ENCODE peak calls at places on chromosomes 1 and 21, in six cellular contexts. One of them, this sample, is unnamed. For H3K4me1, the result is how much of the 10 kb centered on the place peaks cover.

GRCh38 chr1:185933580-185933979 is 199.4 kb downstream of the HMCN1 start:
- DNase-seq in uterus: no peak
- DNase-seq in IMR-90: no peak
- DNase-seq in heart left ventricle: no peak
- DNase-seq in HepG2: no peak
- DNase-seq in suprapubic skin: no peak
- DNase-seq in this sample: no peak

GRCh38 chr1:91891486-91891885 is 5.5 kb upstream of the TGFBR3 start:
- DNase-seq in uterus: peak
- DNase-seq in IMR-90: peak
- DNase-seq in heart left ventricle: no peak
- DNase-seq in HepG2: no peak
- DNase-seq in suprapubic skin: no peak
- DNase-seq in this sample: no peak

GRCh38 chr1:26574690-26575349 is 45.3 kb downstream of the RPS6KA1 start:
- DNase-seq in uterus: no peak
- DNase-seq in IMR-90: peak
- DNase-seq in heart left ventricle: no peak
- DNase-seq in HepG2: no peak
- DNase-seq in suprapubic skin: no peak
- DNase-seq in this sample: no peak

GRCh38 chr1:116340506-116341240 is 32.4 kb upstream of the ATP1A1 start:
- DNase-seq in uterus: no peak
- DNase-seq in IMR-90: no peak
- DNase-seq in heart left ventricle: no peak
- DNase-seq in HepG2: no peak
- DNase-seq in suprapubic skin: no peak
- DNase-seq in this sample: no peak

GRCh38 chr1:24004132-24004531 is 24.0 kb upstream of the SRSF10 start:
- DNase-seq in uterus: no peak
- DNase-seq in IMR-90: no peak
- DNase-seq in heart left ventricle: no peak
- DNase-seq in HepG2: no peak
- DNase-seq in suprapubic skin: no peak
- DNase-seq in this sample: no peak

GRCh38 chr1:98044071-98044697 is 123.3 kb upstream of the DPYD start:
- DNase-seq in uterus: no peak
- DNase-seq in IMR-90: no peak
- DNase-seq in heart left ventricle: no peak
- DNase-seq in HepG2: no peak
- DNase-seq in suprapubic skin: no peak
- DNase-seq in this sample: no peak

GRCh38 chr1:160726114-160726497 is 12.9 kb upstream of the SLAMF7 start:
- DNase-seq in uterus: no peak
- DNase-seq in IMR-90: no peak
- DNase-seq in heart left ventricle: no peak
- DNase-seq in HepG2: no peak
- DNase-seq in suprapubic skin: no peak
- DNase-seq in this sample: no peak

GRCh38 chr1:166685200-166685599 is 154.1 kb upstream of the POGK start:
- DNase-seq in uterus: no peak
- DNase-seq in IMR-90: no peak
- DNase-seq in heart left ventricle: no peak
- DNase-seq in HepG2: no peak
- DNase-seq in suprapubic skin: no peak
- DNase-seq in this sample: no peak

GRCh38 chr1:116982319-116983004 is 19.1 kb upstream of the CD101 start:
- DNase-seq in uterus: no peak
- DNase-seq in IMR-90: no peak
- DNase-seq in heart left ventricle: no peak
- DNase-seq in HepG2: peak
- DNase-seq in suprapubic skin: no peak
- DNase-seq in this sample: no peak

GRCh38 chr1:79128726-79129125 is 122.2 kb upstream of the ADGRL4 start:
- DNase-seq in uterus: no peak
- DNase-seq in IMR-90: peak
- DNase-seq in heart left ventricle: no peak
- DNase-seq in HepG2: no peak
- DNase-seq in suprapubic skin: no peak
- DNase-seq in this sample: no peak

GRCh38 chr1:229623225-229623624 is 2.7 kb downstream of the TAF5L start:
- DNase-seq in uterus: no peak
- DNase-seq in IMR-90: no peak
- DNase-seq in heart left ventricle: no peak
- DNase-seq in HepG2: no peak
- DNase-seq in suprapubic skin: no peak
- DNase-seq in this sample: no peak

GRCh38 chr1:247435026-247435770 is 19.2 kb downstream of the NLRP3 start:
- DNase-seq in uterus: no peak
- DNase-seq in IMR-90: no peak
- DNase-seq in heart left ventricle: no peak
- DNase-seq in HepG2: no peak
- DNase-seq in suprapubic skin: no peak
- DNase-seq in this sample: no peak

GRCh38 chr21:32921632-32922230 is 104.0 kb upstream of the OLIG2 start:
- DNase-seq in uterus: no peak
- DNase-seq in IMR-90: peak
- DNase-seq in heart left ventricle: no peak
- DNase-seq in HepG2: no peak
- DNase-seq in suprapubic skin: peak
- DNase-seq in this sample: peak

GRCh38 chr1:221994274-221994698 is 252.4 kb upstream of the DUSP10 start:
- DNase-seq in uterus: no peak
- DNase-seq in IMR-90: peak
- DNase-seq in heart left ventricle: no peak
- DNase-seq in HepG2: no peak
- DNase-seq in suprapubic skin: no peak
- DNase-seq in this sample: no peak

GRCh38 chr1:184002071-184002470 is 35.5 kb downstream of the COLGALT2 start:
- DNase-seq in uterus: no peak
- DNase-seq in IMR-90: peak
- DNase-seq in heart left ventricle: no peak
- DNase-seq in HepG2: peak
- DNase-seq in suprapubic skin: no peak
- DNase-seq in this sample: peak

GRCh38 chr1:170929835-170930554 is 5.3 kb upstream of the MROH9 start:
- DNase-seq in uterus: peak
- DNase-seq in IMR-90: peak
- DNase-seq in heart left ventricle: no peak
- DNase-seq in HepG2: peak
- DNase-seq in suprapubic skin: no peak
- DNase-seq in this sample: peak

GRCh38 chr1:53602376-53602775 is 136.6 kb downstream of the GLIS1 start:
- DNase-seq in uterus: no peak
- DNase-seq in IMR-90: no peak
- DNase-seq in heart left ventricle: peak
- DNase-seq in HepG2: no peak
- DNase-seq in suprapubic skin: no peak
- DNase-seq in this sample: no peak

GRCh38 chr1:180228648-180229482 is 1.2 kb upstream of the LHX4 start:
- DNase-seq in uterus: no peak
- DNase-seq in IMR-90: no peak
- DNase-seq in heart left ventricle: no peak
- DNase-seq in HepG2: no peak
- DNase-seq in suprapubic skin: no peak
- DNase-seq in this sample: peak

GRCh38 chr1:162343472-162343871 is 33.2 kb downstream of the SPATA46 start:
- DNase-seq in uterus: no peak
- DNase-seq in IMR-90: no peak
- DNase-seq in heart left ventricle: no peak
- DNase-seq in HepG2: no peak
- DNase-seq in suprapubic skin: no peak
- DNase-seq in this sample: no peak

GRCh38 chr1:54883349-54884102 is 3.5 kb downstream of the DHCR24 start:
- DNase-seq in uterus: no peak
- DNase-seq in IMR-90: peak
- DNase-seq in heart left ventricle: no peak
- DNase-seq in HepG2: peak
- DNase-seq in suprapubic skin: no peak
- DNase-seq in this sample: no peak

GRCh38 chr21:31141389-31142021 is 103.2 kb upstream of the KRTAP19-8 start:
- DNase-seq in uterus: no peak
- DNase-seq in IMR-90: no peak
- DNase-seq in heart left ventricle: no peak
- DNase-seq in HepG2: no peak
- DNase-seq in suprapubic skin: no peak
- DNase-seq in this sample: no peak

GRCh38 chr1:41474490-41475271 is 9.8 kb downstream of the EDN2 start:
- DNase-seq in uterus: peak
- DNase-seq in IMR-90: no peak
- DNase-seq in heart left ventricle: no peak
- DNase-seq in HepG2: no peak
- DNase-seq in suprapubic skin: no peak
- DNase-seq in this sample: peak

GRCh38 chr1:13893456-13893855 is 193.5 kb downstream of the PRDM2 start:
- DNase-seq in uterus: no peak
- DNase-seq in IMR-90: no peak
- DNase-seq in heart left ventricle: no peak
- DNase-seq in HepG2: no peak
- DNase-seq in suprapubic skin: no peak
- DNase-seq in this sample: no peak

GRCh38 chr1:233901495-233901894 is 3.0 kb upstream of the SLC35F3 start:
- DNase-seq in uterus: no peak
- DNase-seq in IMR-90: no peak
- DNase-seq in heart left ventricle: no peak
- DNase-seq in HepG2: no peak
- DNase-seq in suprapubic skin: no peak
- DNase-seq in this sample: no peak

GRCh38 chr21:43269461-43269860 is 100.7 kb downstream of the CRYAA start:
- DNase-seq in uterus: no peak
- DNase-seq in IMR-90: no peak
- DNase-seq in heart left ventricle: peak
- DNase-seq in HepG2: no peak
- DNase-seq in suprapubic skin: no peak
- DNase-seq in this sample: no peak

GRCh38 chr1:197319631-197320030 is 51.6 kb downstream of the CRB1 start:
- DNase-seq in uterus: no peak
- DNase-seq in IMR-90: no peak
- DNase-seq in heart left ventricle: no peak
- DNase-seq in HepG2: no peak
- DNase-seq in suprapubic skin: no peak
- DNase-seq in this sample: no peak

GRCh38 chr1:7954683-7955082 is 6.8 kb upstream of the PARK7 start:
- DNase-seq in uterus: no peak
- DNase-seq in IMR-90: no peak
- DNase-seq in heart left ventricle: no peak
- DNase-seq in HepG2: no peak
- DNase-seq in suprapubic skin: no peak
- DNase-seq in this sample: no peak

GRCh38 chr1:207221934-207222351 is 99.5 kb upstream of the CD55 start:
- DNase-seq in uterus: no peak
- DNase-seq in IMR-90: peak
- DNase-seq in heart left ventricle: no peak
- DNase-seq in HepG2: no peak
- DNase-seq in suprapubic skin: no peak
- DNase-seq in this sample: no peak

GRCh38 chr21:38712076-38712475 is 93.7 kb upstream of the ETS2 start:
- DNase-seq in uterus: no peak
- DNase-seq in IMR-90: peak
- DNase-seq in heart left ventricle: no peak
- DNase-seq in HepG2: peak
- DNase-seq in suprapubic skin: no peak
- DNase-seq in this sample: peak

GRCh38 chr1:200755456-200755855 is 16.8 kb downstream of the CAMSAP2 start:
- DNase-seq in uterus: no peak
- DNase-seq in IMR-90: no peak
- DNase-seq in heart left ventricle: no peak
- DNase-seq in HepG2: no peak
- DNase-seq in suprapubic skin: no peak
- DNase-seq in this sample: no peak

GRCh38 chr1:169106921-169107672 is 607 bp downstream of the ATP1B1 start:
- DNase-seq in uterus: no peak
- DNase-seq in IMR-90: peak
- DNase-seq in heart left ventricle: peak
- DNase-seq in HepG2: no peak
- DNase-seq in suprapubic skin: no peak
- DNase-seq in this sample: peak

GRCh38 chr1:231666220-231666956 is 39.8 kb downstream of the DISC1 start:
- DNase-seq in uterus: no peak
- DNase-seq in IMR-90: peak
- DNase-seq in heart left ventricle: no peak
- DNase-seq in HepG2: no peak
- DNase-seq in suprapubic skin: no peak
- DNase-seq in this sample: no peak

GRCh38 chr1:53498555-53499142 is 39.5 kb downstream of the DMRTB1 start:
- DNase-seq in uterus: no peak
- DNase-seq in IMR-90: peak
- DNase-seq in heart left ventricle: no peak
- DNase-seq in HepG2: no peak
- DNase-seq in suprapubic skin: no peak
- DNase-seq in this sample: no peak

GRCh38 chr1:16391408-16391807 is 24.4 kb downstream of the SZRD1 start:
- DNase-seq in uterus: no peak
- DNase-seq in IMR-90: no peak
- DNase-seq in heart left ventricle: no peak
- DNase-seq in HepG2: no peak
- DNase-seq in suprapubic skin: no peak
- DNase-seq in this sample: no peak
- H3K4me1 ChIP-seq in uterus: under half
- H3K4me1 ChIP-seq in IMR-90: under half
- H3K4me1 ChIP-seq in heart left ventricle: half or more
- H3K4me1 ChIP-seq in HepG2: under half
- H3K4me1 ChIP-seq in suprapubic skin: half or more
- H3K4me1 ChIP-seq in this sample: under half

GRCh38 chr1:198935371-198935921 is 296.6 kb downstream of the PTPRC start:
- DNase-seq in uterus: peak
- DNase-seq in IMR-90: peak
- DNase-seq in heart left ventricle: peak
- DNase-seq in HepG2: peak
- DNase-seq in suprapubic skin: peak
- DNase-seq in this sample: peak
- TF ChIP-seq POLR2A in uterus: no peak
- TF ChIP-seq POLR2A in IMR-90: no peak
- TF ChIP-seq POLR2A in heart left ventricle: no peak
- TF ChIP-seq POLR2A in HepG2: no peak
- TF ChIP-seq POLR2A in suprapubic skin: no peak
- TF ChIP-seq POLR2A in this sample: no peak

DNA sequence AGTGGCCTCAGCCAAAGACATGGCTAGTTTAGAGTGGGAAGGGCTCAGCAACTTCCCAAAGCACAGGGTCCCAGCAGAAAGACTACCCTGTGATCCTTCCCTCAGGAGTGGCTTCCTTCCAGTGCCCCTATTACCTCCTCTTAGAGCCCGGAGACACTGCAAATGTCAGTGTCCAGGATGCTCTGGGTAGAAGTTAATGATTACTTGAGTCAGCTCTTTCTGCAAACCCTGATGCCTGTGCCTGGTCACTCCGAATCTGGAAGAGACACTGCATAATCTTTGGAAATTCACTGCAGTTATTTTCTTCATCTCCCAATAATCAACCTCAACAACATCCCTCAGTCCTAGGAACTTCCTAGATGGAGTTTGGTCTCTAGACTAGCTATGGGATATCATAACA is 27.2 kb upstream of the MGST3 start:
- DNase-seq in uterus: no peak
- DNase-seq in IMR-90: no peak
- DNase-seq in heart left ventricle: no peak
- DNase-seq in HepG2: no peak
- DNase-seq in suprapubic skin: no peak
- DNase-seq in this sample: no peak
- H3K4me3 ChIP-seq in uterus: no peak
- H3K4me3 ChIP-seq in IMR-90: no peak
- H3K4me3 ChIP-seq in heart left ventricle: no peak
- H3K4me3 ChIP-seq in HepG2: no peak
- H3K4me3 ChIP-seq in suprapubic skin: no peak
- H3K4me3 ChIP-seq in this sample: no peak

GRCh38 chr1:107668762-107669161 is 296.2 kb downstream of the VAV3 start:
- DNase-seq in uterus: no peak
- DNase-seq in IMR-90: peak
- DNase-seq in heart left ventricle: no peak
- DNase-seq in HepG2: no peak
- DNase-seq in suprapubic skin: no peak
- DNase-seq in this sample: no peak
- H3K4me1 ChIP-seq in uterus: under half
- H3K4me1 ChIP-seq in IMR-90: under half
- H3K4me1 ChIP-seq in heart left ventricle: under half
- H3K4me1 ChIP-seq in HepG2: under half
- H3K4me1 ChIP-seq in suprapubic skin: half or more
- H3K4me1 ChIP-seq in this sample: under half

This sample was measured in testis.